ENCODE peak calls at places on chromosomes 1 and 21, in five cellular contexts. N is transverse colon, A is sigmoid colon, J is HCT116, R is HepG2. H is an unnamed sample.

GRCh38 chr1:114345930-114346479 is 165.0 kb downstream of the TRIM33 start:
- DNase-seq in R (no peak), J (no peak), N (no peak), A (peak), H (peak)

GRCh38 chr1:225881081-225882007 is 836 bp downstream of the TMEM63A start:
- DNase-seq in J (no peak), R (peak), A (peak), N (peak), H (no peak)

GRCh38 chr1:35431173-35431599 is 126.0 kb downstream of the KIAA0319L start:
- DNase-seq in N (no peak), A (no peak), R (no peak), J (no peak), H (no peak)

GRCh38 chr21:45209685-45210284 is 77.9 kb downstream of the POFUT2 start:
- DNase-seq in J (no peak), N (no peak), A (no peak), R (no peak), H (no peak)

GRCh38 chr1:232853994-232854532 is 48.8 kb downstream of the MAP10 start:
- DNase-seq in N (no peak), R (no peak), J (no peak), A (no peak), H (no peak)

GRCh38 chr1:153498746-153499145 is 37.0 kb downstream of the S100A6 start:
- DNase-seq in J (no peak), N (no peak), A (peak), R (no peak), H (no peak)

GRCh38 chr21:41170442-41170841 is 2.5 kb downstream of the BACE2 start:
- DNase-seq in N (peak), R (peak), J (no peak), A (no peak), H (no peak)

GRCh38 chr1:98458514-98459259 is 202.8 kb upstream of the SNX7 start:
- DNase-seq in J (no peak), A (no peak), R (peak), N (no peak), H (no peak)

GRCh38 chr1:23555949-23556640 is 3.2 kb downstream of the ID3 start:
- DNase-seq in J (peak), R (peak), A (no peak), N (peak), H (no peak)

GRCh38 chr1:37759451-37759850 is 5.5 kb downstream of the EPHA10 start:
- DNase-seq in R (no peak), N (no peak), J (no peak), A (no peak), H (no peak)

GRCh38 chr1:27609210-27609555 is 5.2 kb upstream of the AHDC1 start:
- DNase-seq in A (no peak), N (no peak), R (no peak), J (no peak), H (no peak)

GRCh38 chr21:44940116-44940631 is 345 bp downstream of the SLX9 start:
- DNase-seq in N (no peak), A (no peak), R (no peak), J (no peak), H (no peak)

GRCh38 chr1:201354151-201354900 is 23.2 kb downstream of the TNNT2 start:
- DNase-seq in A (no peak), R (no peak), J (no peak), N (no peak), H (no peak)

GRCh38 chr1:37360011-37360410 is 114.4 kb upstream of the ZC3H12A start:
- DNase-seq in J (no peak), A (no peak), N (no peak), R (no peak), H (no peak)

GRCh38 chr1:193726722-193727121 is 540.3 kb upstream of the B3GALT2 start:
- DNase-seq in A (no peak), R (no peak), J (no peak), N (no peak), H (no peak)

GRCh38 chr1:1678581-1679380 is 13.8 kb downstream of the SLC35E2B start:
- DNase-seq in J (no peak), A (peak), R (peak), N (peak), H (no peak)

GRCh38 chr1:233081686-233082085 is 131.3 kb downstream of the NTPCR start:
- DNase-seq in A (no peak), N (no peak), J (no peak), R (no peak), H (no peak)

GRCh38 chr1:234478152-234478480 is 863 bp downstream of the TARBP1 start:
- DNase-seq in A (no peak), J (no peak), N (peak), R (peak), H (no peak)

GRCh38 chr1:11784993-11785769 is 20.6 kb downstream of the MTHFR start:
- DNase-seq in N (peak), A (peak), J (peak), R (peak), H (no peak)

GRCh38 chr1:18901952-18902522 is 318 bp downstream of the ALDH4A1 start:
- DNase-seq in J (no peak), N (no peak), R (no peak), A (no peak), H (no peak)

GRCh38 chr1:29221296-29221695 is 9.4 kb downstream of the MECR start:
- DNase-seq in R (no peak), N (no peak), J (no peak), A (no peak), H (no peak)

GRCh38 chr21:42346441-42346840 is 4.4 kb downstream of the TFF2 start:
- DNase-seq in N (no peak), A (no peak), J (no peak), R (no peak), H (no peak)

GRCh38 chr1:233097546-233098254 is 147.3 kb downstream of the NTPCR start:
- DNase-seq in J (no peak), N (no peak), R (no peak), A (no peak), H (no peak)

GRCh38 chr1:147613506-147613905 is 56.8 kb downstream of the ACP6 start:
- DNase-seq in R (no peak), N (no peak), A (no peak), J (no peak), H (no peak)

GRCh38 chr1:9651220-9651564 is 339 bp upstream of the PIK3CD start:
- DNase-seq in A (no peak), J (no peak), N (no peak), R (no peak), H (no peak)

GRCh38 chr1:243939167-243939848 is 89.3 kb upstream of the AKT3 start:
- DNase-seq in R (no peak), J (no peak), N (no peak), A (no peak), H (no peak)

GRCh38 chr1:28848408-28848807 is 36.4 kb downstream of the OPRD1 start:
- DNase-seq in N (no peak), R (no peak), J (no peak), A (no peak), H (no peak)

DNA sequence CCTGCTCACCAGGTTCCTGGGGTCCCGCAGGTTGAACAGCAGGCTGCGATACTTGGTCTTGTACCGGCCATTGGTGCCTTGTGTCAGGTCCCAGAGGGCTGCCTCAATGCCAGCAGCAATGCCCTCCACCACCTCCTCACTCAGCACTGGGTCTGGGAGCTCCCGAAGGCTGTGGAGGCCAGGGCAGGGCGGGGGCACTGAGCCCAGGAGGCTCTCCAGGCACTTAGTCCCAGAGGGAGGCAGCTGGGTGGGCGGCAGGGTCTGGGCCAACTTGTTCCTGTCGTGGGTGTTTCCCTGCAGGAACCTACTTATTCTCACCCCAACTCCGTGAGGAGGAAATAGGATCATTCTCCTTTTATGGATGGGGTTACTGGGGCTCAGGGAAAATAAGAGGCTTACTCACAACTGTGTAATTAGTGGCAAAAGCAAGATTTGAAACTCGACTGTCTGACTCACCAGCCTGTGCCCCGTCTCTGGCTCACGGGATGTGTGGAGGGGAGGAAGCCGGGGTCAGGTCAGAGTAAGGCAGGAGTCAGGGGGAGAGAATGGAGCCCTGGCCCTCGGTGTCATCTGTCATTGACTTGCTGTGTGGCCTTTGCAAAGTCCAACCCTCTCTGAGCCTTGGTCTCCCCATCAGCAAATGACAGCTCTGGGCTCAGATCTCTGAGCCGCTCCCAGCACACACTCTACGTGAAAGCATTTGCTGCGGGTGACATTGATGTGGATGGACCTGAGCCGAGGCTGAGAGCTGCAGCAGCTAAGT is 17.2 kb downstream of the SPOCD1 start:
- DNase-seq in R (peak), J (no peak), N (peak), A (peak), H (no peak)
- TF ChIP-seq POLR2A in R (no peak), J (no peak), N (no peak), A (no peak), H (no peak)

DNA sequence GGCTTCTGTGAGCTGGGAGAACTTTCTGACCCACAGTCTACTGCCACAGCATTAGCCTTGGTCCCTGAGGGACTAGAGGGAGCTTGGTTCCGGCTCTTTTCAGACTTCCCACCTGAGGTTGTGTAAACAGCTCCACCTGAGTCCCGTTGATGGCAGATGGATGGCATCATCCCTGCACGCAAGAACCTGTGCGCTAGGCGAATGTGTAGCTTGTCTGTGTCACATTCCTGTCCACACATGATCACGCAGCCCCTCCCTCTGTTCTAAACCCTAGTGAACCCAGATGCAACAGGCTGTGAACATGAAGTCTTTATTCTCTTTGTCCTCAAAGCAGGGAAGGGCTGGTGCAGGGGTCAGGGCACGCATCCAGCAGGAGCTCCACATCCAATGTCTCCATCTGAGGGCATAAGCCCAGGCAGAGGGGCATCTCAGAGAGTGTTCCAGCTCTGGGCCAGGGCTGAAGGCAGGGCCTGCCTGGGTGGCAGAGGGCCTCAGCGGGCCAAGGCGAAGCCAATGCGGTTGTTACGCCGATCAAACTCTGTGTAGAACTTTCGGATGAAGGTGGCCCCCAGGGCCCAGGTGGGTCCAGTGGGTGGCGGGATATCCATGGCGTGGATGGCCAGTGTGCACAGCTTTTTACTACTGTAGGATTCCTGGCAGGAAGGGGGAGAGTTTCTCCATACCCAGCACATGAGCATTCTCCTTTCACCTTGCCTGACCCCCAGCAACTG is 2.8 kb upstream of the ETNK2 start:
- DNase-seq in R (no peak), N (no peak), A (no peak), J (no peak), H (no peak)
- TF ChIP-seq POLR2AphosphoS5 in R (no peak), N (no peak), A (no peak), J (no peak), H (no peak)

GRCh38 chr1:220529530-220529920 is 1.6 kb downstream of the MARK1 start:
- DNase-seq in A (no peak), N (no peak), R (no peak), J (no peak), H (no peak)

GRCh38 chr1:220528049-220528678 is at the start of gene MARK1:
- DNase-seq in J (no peak), R (no peak), A (peak), N (peak), H (no peak)

GRCh38 chr1:220526294-220526693 is 1.6 kb upstream of the MARK1 start:
- DNase-seq in J (no peak), A (no peak), R (peak), N (no peak), H (no peak)

GRCh38 chr1:220528679-220529529 is 968 bp downstream of the MARK1 start:
- DNase-seq in A (peak), N (peak), J (no peak), R (no peak), H (no peak)

DNA sequence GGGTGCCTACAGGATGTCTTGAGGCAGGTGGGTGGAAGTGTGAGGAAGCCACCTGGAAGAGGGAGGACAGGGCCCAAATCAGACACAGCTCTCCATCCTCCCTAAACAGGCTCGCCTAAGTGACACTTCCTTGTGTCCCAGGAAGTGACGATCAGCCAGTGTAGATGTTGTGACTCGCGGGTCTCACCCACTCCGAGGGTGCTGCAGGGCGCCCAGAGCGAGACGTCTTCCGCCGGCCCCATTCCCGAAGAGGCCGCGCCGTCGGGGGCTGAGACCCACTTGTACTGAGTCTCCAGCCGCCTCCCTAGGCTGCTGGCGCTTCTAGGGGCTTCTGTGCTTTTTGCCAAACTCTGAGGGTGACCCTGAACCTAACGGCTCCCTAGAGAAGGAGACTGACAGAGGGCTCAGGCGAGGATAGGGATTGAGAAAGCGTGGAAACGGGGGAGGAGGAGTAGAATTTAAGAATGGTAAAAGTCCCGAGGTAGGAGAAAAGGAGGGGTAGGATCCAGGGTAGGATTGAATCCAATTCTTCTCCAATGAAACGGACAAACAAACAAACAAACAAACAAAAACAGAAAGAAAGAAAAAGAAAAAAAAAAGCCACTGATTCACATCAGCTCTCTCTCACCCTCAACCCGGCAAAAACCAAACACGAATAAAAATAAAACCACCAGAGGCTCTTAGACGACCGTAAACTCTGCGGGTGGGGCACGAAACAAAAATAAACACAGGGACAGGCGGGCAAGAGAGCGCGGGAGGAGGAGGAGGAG is 472 bp upstream of the MARK1 start:
- DNase-seq in A (peak), R (no peak), J (no peak), N (peak), H (no peak)
- TF ChIP-seq POLR2A in A (peak), R (no peak), J (peak), N (peak), H (no peak)

GRCh38 chr1:161099090-161099802 is 1.1 kb downstream of the KLHDC9 start:
- DNase-seq in J (no peak), A (no peak), N (no peak), R (no peak), H (no peak)
- TF ChIP-seq POLR2AphosphoS5 in J (no peak), A (no peak), N (no peak), R (no peak), H (no peak)

GRCh38 chr1:227729881-227730629 is 5.0 kb downstream of the JMJD4 start:
- DNase-seq in R (peak), A (no peak), N (peak), J (peak), H (no peak)

GRCh38 chr1:227729144-227729880 is 5.8 kb downstream of the JMJD4 start:
- DNase-seq in A (no peak), N (no peak), J (no peak), R (no peak), H (no peak)

GRCh38 chr1:227731241-227731677 is 3.8 kb downstream of the JMJD4 start:
- DNase-seq in J (no peak), R (no peak), N (no peak), A (no peak), H (no peak)

GRCh38 chr1:227731696-227732585 is 3.2 kb downstream of the JMJD4 start:
- DNase-seq in A (no peak), J (no peak), N (no peak), R (no peak), H (no peak)

DNA sequence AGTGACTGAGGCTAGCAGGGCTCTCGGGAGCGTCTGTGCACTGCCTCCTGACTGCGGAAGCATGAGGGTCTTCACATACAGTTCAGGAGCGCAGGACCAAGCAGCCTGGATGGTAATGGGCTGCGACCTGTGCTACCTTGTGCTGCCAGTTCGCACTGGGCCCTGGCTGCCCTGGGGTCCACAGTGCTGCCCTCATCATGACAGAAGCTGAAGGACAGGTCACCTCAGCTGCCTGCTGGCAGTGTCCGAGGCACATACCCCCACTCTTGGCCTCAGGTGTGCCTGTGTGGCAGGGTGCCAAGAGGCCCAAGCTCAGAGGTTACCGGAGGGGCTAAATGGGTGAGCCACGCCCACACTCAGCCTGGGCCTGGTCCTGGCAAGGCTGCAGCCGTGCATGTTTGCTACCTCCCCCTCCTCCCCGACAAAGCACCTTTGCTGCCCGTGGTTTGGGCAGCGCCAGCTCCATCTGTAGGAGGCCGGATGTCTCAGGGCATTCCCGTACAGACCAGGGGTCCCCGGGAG is 4.4 kb downstream of the JMJD4 start:
- DNase-seq in J (no peak), N (no peak), A (no peak), R (peak), H (no peak)
- TF ChIP-seq POLR2A in J (no peak), N (no peak), A (no peak), R (no peak), H (no peak)

DNA sequence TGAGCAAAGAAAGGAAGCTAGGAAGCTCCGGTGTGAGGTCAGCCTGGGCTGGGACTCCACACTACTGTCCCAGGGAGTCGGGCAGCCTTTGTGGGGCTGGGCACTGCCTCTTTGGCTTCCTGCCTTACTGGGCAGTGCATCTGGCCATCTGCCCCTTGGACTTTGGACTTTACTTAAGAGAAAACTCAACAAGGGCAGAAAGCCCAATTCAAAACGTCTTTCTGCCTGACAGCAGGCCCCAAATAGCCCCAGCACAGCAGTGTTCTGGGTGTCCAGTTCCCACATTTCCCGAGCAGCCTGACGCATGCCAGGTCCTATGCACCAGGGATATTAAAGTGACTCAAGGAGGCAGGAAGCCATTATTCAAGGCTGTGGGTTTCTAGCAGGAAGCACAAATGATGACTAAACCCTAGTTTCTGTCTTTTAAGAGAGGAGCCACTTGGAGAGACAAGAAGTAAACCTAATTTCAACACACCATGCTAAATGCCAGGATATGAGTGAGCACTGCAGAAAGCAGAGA is 37.9 kb upstream of the EDEM3 start:
- DNase-seq in A (peak), J (peak), R (peak), N (peak), H (peak)
- TF ChIP-seq POLR2AphosphoS5 in A (peak), J (peak), R (no peak), N (peak), H (peak)